ENCODE peak calls at places on chromosome 1, in ten cellular contexts. One of them, this sample, is unnamed.

GRCh38 chr1:12464627-12465056 is 153.4 kb downstream of the DHRS3 start:
- DNase-seq in fibroblast of lung: peak
- DNase-seq in tibial nerve: no peak
- DNase-seq in esophagus muscularis mucosa: peak
- DNase-seq in SK-N-SH: no peak
- DNase-seq in effector memory CD4-positive, alpha-beta T cell: no peak
- DNase-seq in aorta: peak
- DNase-seq in body of pancreas: peak
- DNase-seq in lung: peak
- DNase-seq in substantia nigra: no peak
- DNase-seq in this sample: no peak

GRCh38 chr1:240498335-240498734 is 113.6 kb downstream of the GREM2 start:
- DNase-seq in fibroblast of lung: no peak
- DNase-seq in tibial nerve: no peak
- DNase-seq in esophagus muscularis mucosa: no peak
- DNase-seq in SK-N-SH: no peak
- DNase-seq in effector memory CD4-positive, alpha-beta T cell: no peak
- DNase-seq in aorta: no peak
- DNase-seq in body of pancreas: no peak
- DNase-seq in lung: no peak
- DNase-seq in substantia nigra: no peak
- DNase-seq in this sample: no peak

GRCh38 chr1:109116286-109116685 is 2.4 kb downstream of the ELAPOR1 start:
- DNase-seq in fibroblast of lung: no peak
- DNase-seq in tibial nerve: no peak
- DNase-seq in esophagus muscularis mucosa: no peak
- DNase-seq in SK-N-SH: no peak
- DNase-seq in effector memory CD4-positive, alpha-beta T cell: no peak
- DNase-seq in aorta: no peak
- DNase-seq in body of pancreas: peak
- DNase-seq in lung: no peak
- DNase-seq in substantia nigra: no peak
- DNase-seq in this sample: no peak

GRCh38 chr1:156477526-156478249 is 22.9 kb downstream of the MEF2D start:
- DNase-seq in fibroblast of lung: no peak
- DNase-seq in tibial nerve: no peak
- DNase-seq in esophagus muscularis mucosa: no peak
- DNase-seq in SK-N-SH: no peak
- DNase-seq in effector memory CD4-positive, alpha-beta T cell: no peak
- DNase-seq in aorta: no peak
- DNase-seq in body of pancreas: no peak
- DNase-seq in lung: no peak
- DNase-seq in substantia nigra: no peak
- DNase-seq in this sample: no peak

GRCh38 chr1:32770221-32770731 is 46.9 kb downstream of the YARS1 start:
- DNase-seq in fibroblast of lung: no peak
- DNase-seq in tibial nerve: no peak
- DNase-seq in esophagus muscularis mucosa: no peak
- DNase-seq in SK-N-SH: no peak
- DNase-seq in effector memory CD4-positive, alpha-beta T cell: no peak
- DNase-seq in aorta: peak
- DNase-seq in body of pancreas: no peak
- DNase-seq in lung: no peak
- DNase-seq in substantia nigra: no peak
- DNase-seq in this sample: no peak

GRCh38 chr1:13901597-13901996 is 201.6 kb downstream of the PRDM2 start:
- DNase-seq in fibroblast of lung: no peak
- DNase-seq in tibial nerve: no peak
- DNase-seq in esophagus muscularis mucosa: no peak
- DNase-seq in SK-N-SH: no peak
- DNase-seq in effector memory CD4-positive, alpha-beta T cell: no peak
- DNase-seq in aorta: no peak
- DNase-seq in body of pancreas: no peak
- DNase-seq in lung: no peak
- DNase-seq in substantia nigra: no peak
- DNase-seq in this sample: no peak

GRCh38 chr1:209755926-209756607 is at the start of gene TRAF3IP3:
- DNase-seq in fibroblast of lung: no peak
- DNase-seq in tibial nerve: no peak
- DNase-seq in esophagus muscularis mucosa: no peak
- DNase-seq in SK-N-SH: no peak
- DNase-seq in effector memory CD4-positive, alpha-beta T cell: peak
- DNase-seq in aorta: no peak
- DNase-seq in body of pancreas: peak
- DNase-seq in lung: peak
- DNase-seq in substantia nigra: peak
- DNase-seq in this sample: no peak

GRCh38 chr1:151978910-151979309 is 14.7 kb downstream of the S100A10 start:
- DNase-seq in fibroblast of lung: no peak
- DNase-seq in tibial nerve: no peak
- DNase-seq in esophagus muscularis mucosa: no peak
- DNase-seq in SK-N-SH: no peak
- DNase-seq in effector memory CD4-positive, alpha-beta T cell: no peak
- DNase-seq in aorta: no peak
- DNase-seq in body of pancreas: no peak
- DNase-seq in lung: no peak
- DNase-seq in substantia nigra: no peak
- DNase-seq in this sample: no peak

GRCh38 chr1:52403566-52404115 is 582 bp downstream of the ORC1 start:
- DNase-seq in fibroblast of lung: peak
- DNase-seq in tibial nerve: no peak
- DNase-seq in esophagus muscularis mucosa: no peak
- DNase-seq in SK-N-SH: peak
- DNase-seq in effector memory CD4-positive, alpha-beta T cell: peak
- DNase-seq in aorta: no peak
- DNase-seq in body of pancreas: peak
- DNase-seq in lung: peak
- DNase-seq in substantia nigra: no peak
- DNase-seq in this sample: peak

GRCh38 chr1:24172598-24172997 is 14.5 kb downstream of the IFNLR1 start:
- DNase-seq in fibroblast of lung: no peak
- DNase-seq in tibial nerve: no peak
- DNase-seq in esophagus muscularis mucosa: no peak
- DNase-seq in SK-N-SH: no peak
- DNase-seq in effector memory CD4-positive, alpha-beta T cell: no peak
- DNase-seq in aorta: no peak
- DNase-seq in body of pancreas: no peak
- DNase-seq in lung: no peak
- DNase-seq in substantia nigra: no peak
- DNase-seq in this sample: no peak

GRCh38 chr1:116824631-116825399 is 70.6 kb downstream of the CD2 start:
- DNase-seq in fibroblast of lung: no peak
- DNase-seq in tibial nerve: no peak
- DNase-seq in esophagus muscularis mucosa: no peak
- DNase-seq in SK-N-SH: peak
- DNase-seq in effector memory CD4-positive, alpha-beta T cell: no peak
- DNase-seq in aorta: no peak
- DNase-seq in body of pancreas: peak
- DNase-seq in lung: no peak
- DNase-seq in substantia nigra: no peak
- DNase-seq in this sample: peak

GRCh38 chr1:28578696-28579218 is 13.3 kb upstream of the RAB42 start:
- DNase-seq in fibroblast of lung: no peak
- DNase-seq in tibial nerve: no peak
- DNase-seq in esophagus muscularis mucosa: no peak
- DNase-seq in SK-N-SH: no peak
- DNase-seq in effector memory CD4-positive, alpha-beta T cell: no peak
- DNase-seq in aorta: no peak
- DNase-seq in body of pancreas: no peak
- DNase-seq in lung: no peak
- DNase-seq in substantia nigra: no peak
- DNase-seq in this sample: no peak

GRCh38 chr1:28581531-28582247 is 10.4 kb upstream of the RAB42 start:
- DNase-seq in fibroblast of lung: peak
- DNase-seq in tibial nerve: peak
- DNase-seq in esophagus muscularis mucosa: peak
- DNase-seq in SK-N-SH: peak
- DNase-seq in effector memory CD4-positive, alpha-beta T cell: peak
- DNase-seq in aorta: peak
- DNase-seq in body of pancreas: peak
- DNase-seq in lung: peak
- DNase-seq in substantia nigra: peak
- DNase-seq in this sample: peak

GRCh38 chr1:28582248-28582615 is 9.8 kb upstream of the RAB42 start:
- DNase-seq in fibroblast of lung: peak
- DNase-seq in tibial nerve: no peak
- DNase-seq in esophagus muscularis mucosa: no peak
- DNase-seq in SK-N-SH: no peak
- DNase-seq in effector memory CD4-positive, alpha-beta T cell: no peak
- DNase-seq in aorta: no peak
- DNase-seq in body of pancreas: no peak
- DNase-seq in lung: no peak
- DNase-seq in substantia nigra: no peak
- DNase-seq in this sample: no peak

GRCh38 chr1:28579374-28579773 is 12.7 kb upstream of the RAB42 start:
- DNase-seq in fibroblast of lung: no peak
- DNase-seq in tibial nerve: no peak
- DNase-seq in esophagus muscularis mucosa: no peak
- DNase-seq in SK-N-SH: no peak
- DNase-seq in effector memory CD4-positive, alpha-beta T cell: no peak
- DNase-seq in aorta: no peak
- DNase-seq in body of pancreas: no peak
- DNase-seq in lung: no peak
- DNase-seq in substantia nigra: no peak
- DNase-seq in this sample: no peak

DNA sequence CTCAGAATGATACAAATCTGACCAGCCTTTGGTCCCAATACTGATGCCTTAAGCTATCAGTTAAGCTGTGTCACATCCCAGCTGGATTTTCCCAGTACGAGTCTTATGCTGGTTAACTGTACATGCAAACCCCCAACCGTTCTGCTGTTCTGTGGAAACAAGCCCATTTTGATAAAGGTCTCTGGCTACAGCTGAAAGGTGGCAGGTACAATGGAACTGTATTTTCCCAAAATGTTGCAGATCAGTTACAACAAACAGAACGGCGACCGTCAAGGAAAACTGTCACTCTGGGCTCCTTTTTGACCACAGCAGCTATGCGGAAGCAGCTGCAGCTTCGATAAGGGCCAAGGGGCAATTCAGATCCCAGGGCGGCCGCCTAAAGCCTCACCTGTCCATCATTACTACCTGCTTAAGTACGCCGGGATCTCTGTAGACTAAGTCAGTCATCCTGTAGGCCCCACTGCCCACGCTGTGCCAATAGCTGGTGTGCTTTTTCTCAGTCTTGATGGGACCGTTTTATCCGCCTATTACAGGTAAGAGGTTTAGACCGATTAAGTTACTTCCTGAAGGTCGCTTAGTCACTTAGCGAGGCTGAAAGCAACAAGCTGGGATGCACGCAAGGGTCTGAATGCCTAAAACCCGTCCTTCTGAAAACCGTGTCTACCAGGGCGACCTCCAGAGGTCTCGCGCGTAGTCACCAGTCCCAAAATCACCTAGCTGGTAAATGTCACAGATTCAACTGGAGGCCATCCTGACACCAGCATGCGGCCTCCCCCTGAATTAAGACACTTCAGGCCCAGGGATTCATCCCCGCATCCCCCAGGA is 11.1 kb upstream of the RAB42 start:
- DNase-seq in fibroblast of lung: peak
- DNase-seq in tibial nerve: no peak
- DNase-seq in esophagus muscularis mucosa: no peak
- DNase-seq in SK-N-SH: peak
- DNase-seq in effector memory CD4-positive, alpha-beta T cell: peak
- DNase-seq in aorta: no peak
- DNase-seq in body of pancreas: peak
- DNase-seq in lung: peak
- DNase-seq in substantia nigra: no peak
- DNase-seq in this sample: peak
- H3K27ac ChIP-seq in fibroblast of lung: peak
- H3K27ac ChIP-seq in tibial nerve: peak
- H3K27ac ChIP-seq in esophagus muscularis mucosa: peak
- H3K27ac ChIP-seq in SK-N-SH: peak
- H3K27ac ChIP-seq in effector memory CD4-positive, alpha-beta T cell: peak
- H3K27ac ChIP-seq in aorta: no peak
- H3K27ac ChIP-seq in body of pancreas: peak
- H3K27ac ChIP-seq in lung: peak
- H3K27ac ChIP-seq in substantia nigra: peak
- H3K27ac ChIP-seq in this sample: peak

GRCh38 chr1:58812926-58813325 is 29.1 kb upstream of the JUN start:
- DNase-seq in fibroblast of lung: no peak
- DNase-seq in tibial nerve: no peak
- DNase-seq in esophagus muscularis mucosa: no peak
- DNase-seq in SK-N-SH: no peak
- DNase-seq in effector memory CD4-positive, alpha-beta T cell: peak
- DNase-seq in aorta: no peak
- DNase-seq in body of pancreas: no peak
- DNase-seq in lung: no peak
- DNase-seq in substantia nigra: no peak
- DNase-seq in this sample: no peak
- H3K27ac ChIP-seq in fibroblast of lung: no peak
- H3K27ac ChIP-seq in tibial nerve: no peak
- H3K27ac ChIP-seq in esophagus muscularis mucosa: peak
- H3K27ac ChIP-seq in SK-N-SH: no peak
- H3K27ac ChIP-seq in effector memory CD4-positive, alpha-beta T cell: peak
- H3K27ac ChIP-seq in aorta: no peak
- H3K27ac ChIP-seq in body of pancreas: no peak
- H3K27ac ChIP-seq in lung: peak
- H3K27ac ChIP-seq in substantia nigra: no peak
- H3K27ac ChIP-seq in this sample: no peak

DNA sequence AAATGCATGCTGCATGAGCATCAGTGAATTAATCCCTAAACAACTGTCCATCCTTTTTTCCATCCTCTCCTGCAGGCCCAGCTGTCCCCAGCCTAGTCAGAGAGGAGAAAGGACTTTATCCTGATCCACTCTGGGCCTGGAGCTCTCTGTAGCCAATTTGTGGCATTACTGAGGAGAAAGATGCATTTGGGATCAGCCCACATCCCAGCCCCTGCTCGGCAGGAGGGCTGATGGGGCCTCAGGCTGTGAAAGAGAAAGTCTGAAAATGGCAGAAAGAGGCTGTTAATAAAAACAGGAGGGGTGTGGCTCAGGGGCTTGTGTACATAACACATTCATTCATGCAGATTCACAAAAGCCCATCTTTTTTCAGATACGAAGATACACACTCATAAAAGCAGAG is 37.4 kb upstream of the ATP2B4 start:
- DNase-seq in fibroblast of lung: no peak
- DNase-seq in tibial nerve: no peak
- DNase-seq in esophagus muscularis mucosa: no peak
- DNase-seq in SK-N-SH: peak
- DNase-seq in effector memory CD4-positive, alpha-beta T cell: no peak
- DNase-seq in aorta: no peak
- DNase-seq in body of pancreas: no peak
- DNase-seq in lung: no peak
- DNase-seq in substantia nigra: no peak
- DNase-seq in this sample: peak
- H3K27ac ChIP-seq in fibroblast of lung: no peak
- H3K27ac ChIP-seq in tibial nerve: no peak
- H3K27ac ChIP-seq in esophagus muscularis mucosa: no peak
- H3K27ac ChIP-seq in SK-N-SH: no peak
- H3K27ac ChIP-seq in effector memory CD4-positive, alpha-beta T cell: no peak
- H3K27ac ChIP-seq in aorta: no peak
- H3K27ac ChIP-seq in body of pancreas: no peak
- H3K27ac ChIP-seq in lung: no peak
- H3K27ac ChIP-seq in substantia nigra: no peak
- H3K27ac ChIP-seq in this sample: no peak

DNA sequence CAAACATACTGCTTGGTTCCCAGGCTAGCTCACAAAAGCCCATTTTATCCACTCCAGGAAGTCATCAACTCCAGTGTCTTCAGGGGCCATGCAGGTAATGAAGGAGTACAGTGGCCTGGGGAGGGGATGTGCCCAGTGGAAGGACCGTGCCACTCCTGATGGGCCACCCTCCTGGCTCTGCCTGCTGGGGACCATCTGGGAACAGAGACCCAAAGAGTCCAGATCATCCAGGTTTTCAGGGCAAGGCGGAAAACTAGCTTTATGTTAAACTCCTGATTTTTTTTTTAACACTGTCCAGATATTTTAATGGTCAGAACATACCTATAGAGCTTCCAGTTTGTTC is 75.6 kb downstream of the CD46 start:
- DNase-seq in fibroblast of lung: no peak
- DNase-seq in tibial nerve: no peak
- DNase-seq in esophagus muscularis mucosa: no peak
- DNase-seq in SK-N-SH: no peak
- DNase-seq in effector memory CD4-positive, alpha-beta T cell: no peak
- DNase-seq in aorta: no peak
- DNase-seq in body of pancreas: no peak
- DNase-seq in lung: no peak
- DNase-seq in substantia nigra: no peak
- DNase-seq in this sample: no peak
- H3K27ac ChIP-seq in fibroblast of lung: peak
- H3K27ac ChIP-seq in tibial nerve: peak
- H3K27ac ChIP-seq in esophagus muscularis mucosa: peak
- H3K27ac ChIP-seq in SK-N-SH: no peak
- H3K27ac ChIP-seq in effector memory CD4-positive, alpha-beta T cell: peak
- H3K27ac ChIP-seq in aorta: no peak
- H3K27ac ChIP-seq in body of pancreas: peak
- H3K27ac ChIP-seq in lung: peak
- H3K27ac ChIP-seq in substantia nigra: no peak
- H3K27ac ChIP-seq in this sample: no peak